ENCODE peak calls at places on chromosomes 7 and 10, in ten cellular contexts. One of them, this sample, is unnamed.

GRCh38 chr10:92811986-92812385 is 36.3 kb upstream of the EXOC6 start:
- DNase-seq in nucleus accumbens: no peak
- DNase-seq in fibroblast of villous mesenchyme: no peak
- DNase-seq in retina: peak; percentile 15
- DNase-seq in HFF-Myc: no peak
- DNase-seq in HS-5: no peak
- DNase-seq in AG09319: no peak
- DNase-seq in KBM-7: no peak
- DNase-seq in mesothelial cell of epicardium: no peak
- DNase-seq in stimulated activated CD4-positive, alpha-beta T cell treated with anti-CD3 and anti-CD28 coated beads, Interleukin-2, amount 100 ng/mL, for 24 hours: no peak
- DNase-seq in this sample: no peak

GRCh38 chr10:62690703-62691102 is 113.8 kb upstream of the ADO start:
- DNase-seq in nucleus accumbens: no peak
- DNase-seq in fibroblast of villous mesenchyme: no peak
- DNase-seq in retina: no peak
- DNase-seq in HFF-Myc: no peak
- DNase-seq in HS-5: no peak
- DNase-seq in AG09319: no peak
- DNase-seq in KBM-7: no peak
- DNase-seq in mesothelial cell of epicardium: no peak
- DNase-seq in stimulated activated CD4-positive, alpha-beta T cell treated with anti-CD3 and anti-CD28 coated beads, Interleukin-2, amount 100 ng/mL, for 24 hours: no peak
- DNase-seq in this sample: peak; percentile 59

GRCh38 chr7:24692592-24692991 is 64.7 kb downstream of the GSDME start:
- DNase-seq in nucleus accumbens: no peak
- DNase-seq in fibroblast of villous mesenchyme: no peak
- DNase-seq in retina: no peak
- DNase-seq in HFF-Myc: no peak
- DNase-seq in HS-5: no peak
- DNase-seq in AG09319: no peak
- DNase-seq in KBM-7: no peak
- DNase-seq in mesothelial cell of epicardium: no peak
- DNase-seq in stimulated activated CD4-positive, alpha-beta T cell treated with anti-CD3 and anti-CD28 coated beads, Interleukin-2, amount 100 ng/mL, for 24 hours: no peak
- DNase-seq in this sample: no peak

GRCh38 chr10:78630944-78631838 is 437.6 kb upstream of the ZMIZ1 start:
- DNase-seq in nucleus accumbens: no peak
- DNase-seq in fibroblast of villous mesenchyme: peak; percentile 18
- DNase-seq in retina: no peak
- DNase-seq in HFF-Myc: no peak
- DNase-seq in HS-5: no peak
- DNase-seq in AG09319: no peak
- DNase-seq in KBM-7: no peak
- DNase-seq in mesothelial cell of epicardium: no peak
- DNase-seq in stimulated activated CD4-positive, alpha-beta T cell treated with anti-CD3 and anti-CD28 coated beads, Interleukin-2, amount 100 ng/mL, for 24 hours: no peak
- DNase-seq in this sample: no peak

GRCh38 chr10:63464402-63465292 is 1.1 kb downstream of the JMJD1C start:
- DNase-seq in nucleus accumbens: no peak
- DNase-seq in fibroblast of villous mesenchyme: peak; percentile 45
- DNase-seq in retina: no peak
- DNase-seq in HFF-Myc: no peak
- DNase-seq in HS-5: peak; percentile 29
- DNase-seq in AG09319: no peak
- DNase-seq in KBM-7: no peak
- DNase-seq in mesothelial cell of epicardium: no peak
- DNase-seq in stimulated activated CD4-positive, alpha-beta T cell treated with anti-CD3 and anti-CD28 coated beads, Interleukin-2, amount 100 ng/mL, for 24 hours: no peak
- DNase-seq in this sample: no peak

GRCh38 chr7:27160147-27160545 is 3.7 kb upstream of the HOXA7 start:
- DNase-seq in nucleus accumbens: no peak
- DNase-seq in fibroblast of villous mesenchyme: no peak
- DNase-seq in retina: peak; percentile 75
- DNase-seq in HFF-Myc: no peak
- DNase-seq in HS-5: no peak
- DNase-seq in AG09319: no peak
- DNase-seq in KBM-7: peak; percentile 60
- DNase-seq in mesothelial cell of epicardium: peak; percentile 16
- DNase-seq in stimulated activated CD4-positive, alpha-beta T cell treated with anti-CD3 and anti-CD28 coated beads, Interleukin-2, amount 100 ng/mL, for 24 hours: no peak
- DNase-seq in this sample: no peak

GRCh38 chr7:70701487-70701886 is 430.5 kb upstream of the GALNT17 start:
- DNase-seq in nucleus accumbens: no peak
- DNase-seq in fibroblast of villous mesenchyme: no peak
- DNase-seq in retina: no peak
- DNase-seq in HFF-Myc: no peak
- DNase-seq in HS-5: no peak
- DNase-seq in AG09319: no peak
- DNase-seq in KBM-7: no peak
- DNase-seq in mesothelial cell of epicardium: no peak
- DNase-seq in stimulated activated CD4-positive, alpha-beta T cell treated with anti-CD3 and anti-CD28 coated beads, Interleukin-2, amount 100 ng/mL, for 24 hours: no peak
- DNase-seq in this sample: no peak

GRCh38 chr7:51256244-51256781 is 60.3 kb downstream of the COBL start:
- DNase-seq in nucleus accumbens: peak; percentile 68
- DNase-seq in fibroblast of villous mesenchyme: no peak
- DNase-seq in retina: no peak
- DNase-seq in HFF-Myc: no peak
- DNase-seq in HS-5: no peak
- DNase-seq in AG09319: no peak
- DNase-seq in KBM-7: no peak
- DNase-seq in mesothelial cell of epicardium: no peak
- DNase-seq in stimulated activated CD4-positive, alpha-beta T cell treated with anti-CD3 and anti-CD28 coated beads, Interleukin-2, amount 100 ng/mL, for 24 hours: no peak
- DNase-seq in this sample: no peak

GRCh38 chr7:31307941-31308340 is 32.6 kb downstream of the NEUROD6 start:
- DNase-seq in nucleus accumbens: no peak
- DNase-seq in fibroblast of villous mesenchyme: no peak
- DNase-seq in retina: no peak
- DNase-seq in HFF-Myc: no peak
- DNase-seq in HS-5: no peak
- DNase-seq in AG09319: no peak
- DNase-seq in KBM-7: no peak
- DNase-seq in mesothelial cell of epicardium: no peak
- DNase-seq in stimulated activated CD4-positive, alpha-beta T cell treated with anti-CD3 and anti-CD28 coated beads, Interleukin-2, amount 100 ng/mL, for 24 hours: no peak
- DNase-seq in this sample: no peak

This sample was measured in central memory CD4-positive, alpha-beta T cell.